ENCODE peak calls at places on chromosomes 1 and 21, in nine cellular contexts. G, R, Y, W, N, S, J, H and K are unnamed samples.

GRCh38 chr1:93567255-93567918 is 114.2 kb downstream of the BCAR3 start:
- DNase-seq in N (peak; percentile 55), H (no peak), W (peak; percentile 77), Y (peak; percentile 80), R (peak; percentile 24), J (no peak), S (no peak), G (peak; percentile 95), K (peak; percentile 96)

GRCh38 chr1:23227806-23228205 is 10.5 kb upstream of the HTR1D start:
- DNase-seq in S (no peak), J (no peak), N (no peak), G (no peak), W (no peak), Y (no peak), R (no peak), H (no peak), K (no peak)

GRCh38 chr21:35428489-35428888 is 379.4 kb upstream of the RUNX1 start:
- DNase-seq in S (peak; percentile 69), N (no peak), W (no peak), H (no peak), R (peak; percentile 32), Y (no peak), G (peak; percentile 49), J (no peak), K (peak; percentile 33)

GRCh38 chr1:100773444-100773843 is 53.9 kb downstream of the VCAM1 start:
- DNase-seq in R (no peak), H (no peak), W (peak; percentile 46), J (no peak), G (peak; percentile 41), S (no peak), N (no peak), Y (no peak), K (peak; percentile 28)

GRCh38 chr1:29708818-29709710 is 472.7 kb downstream of the PTPRU start:
- DNase-seq in W (peak; percentile 86), H (no peak), R (no peak), Y (peak; percentile 95), G (peak; percentile 80), S (peak; percentile 46), J (peak; percentile 20), N (no peak), K (peak; percentile 44)

GRCh38 chr1:119279441-119280415 is 88.9 kb upstream of the HAO2 start:
- DNase-seq in Y (peak; percentile 86), W (peak; percentile 95), N (peak; percentile 29), R (no peak), S (no peak), G (peak; percentile 91), H (peak; percentile 59), J (no peak), K (peak; percentile 58)

GRCh38 chr1:221429262-221429661 is 312.6 kb downstream of the DUSP10 start:
- DNase-seq in G (peak; percentile 71), J (no peak), R (no peak), N (no peak), S (no peak), H (no peak), Y (no peak), W (peak; percentile 57), K (peak; percentile 73)

GRCh38 chr1:223731076-223731770 is 18.9 kb downstream of the CAPN2 start:
- DNase-seq in Y (no peak), N (no peak), S (peak; percentile 87), J (no peak), W (no peak), G (peak; percentile 86), R (peak; percentile 72), H (no peak), K (peak; percentile 71)

GRCh38 chr1:70208292-70208691 is 2.9 kb upstream of the LRRC40 start:
- DNase-seq in Y (no peak), S (no peak), R (no peak), H (no peak), N (no peak), J (no peak), G (no peak), W (no peak), K (no peak)

GRCh38 chr1:156923565-156924477 is 3.4 kb downstream of the LRRC71 start:
- DNase-seq in G (no peak), W (no peak), R (no peak), J (no peak), S (no peak), N (no peak), Y (no peak), H (no peak), K (no peak)

GRCh38 chr1:174800221-174800791 is 199.4 kb upstream of the CACYBP start:
- DNase-seq in J (peak; percentile 6), H (no peak), G (peak; percentile 13), W (peak; percentile 19), R (no peak), Y (no peak), S (no peak), N (no peak), K (no peak)

GRCh38 chr1:60185684-60186083 is 112.1 kb upstream of the C1orf87 start:
- DNase-seq in S (no peak), G (no peak), W (no peak), R (no peak), J (no peak), H (no peak), Y (no peak), N (no peak), K (no peak)

GRCh38 chr1:93079685-93080141 is 630 bp downstream of the MTF2 start:
- DNase-seq in H (no peak), N (no peak), Y (no peak), J (peak; percentile 10), W (peak; percentile 11), G (peak; percentile 10), R (no peak), S (peak; percentile 70), K (peak; percentile 13)

GRCh38 chr1:17579951-17580939 is 40.7 kb downstream of the ARHGEF10L start:
- DNase-seq in Y (no peak), N (peak; percentile 87), W (no peak), R (no peak), S (peak; percentile 60), J (peak; percentile 61), H (no peak), G (no peak), K (no peak)

GRCh38 chr1:25837253-25837875 is 17.6 kb downstream of the MTFR1L start:
- DNase-seq in W (peak; percentile 22), J (no peak), H (no peak), R (no peak), G (peak; percentile 17), Y (no peak), N (peak; percentile 41), S (no peak), K (peak; percentile 24)
- TF ChIP-seq CTCF in W (peak; percentile 59), J (peak; percentile 60), H (peak; percentile 60), R (peak; percentile 35), G (peak; percentile 27), Y (no peak), N (peak; percentile 64), S (peak; percentile 35), K (peak; percentile 49)

GRCh38 chr1:244730153-244730933 is 77.4 kb downstream of the DESI2 start:
- DNase-seq in R (peak; percentile 33), S (peak; percentile 78), Y (no peak), H (no peak), W (peak; percentile 23), N (no peak), G (peak; percentile 43), J (no peak), K (peak; percentile 56)
- H3K4me3 ChIP-seq in R (peak overlapping the region; percentile 70), S (peak overlapping the region; percentile 59), Y (peak overlapping the region; percentile 28), H (peak overlapping the region; percentile 43), W (peak overlapping the region; percentile 28), N (peak overlapping the region; percentile 58), G (peak overlapping the region; percentile 54), J (peak overlapping the region; percentile 50), K (peak overlapping the region; percentile 60)

GRCh38 chr1:208242829-208243521 is 1.2 kb downstream of the PLXNA2 start:
- DNase-seq in Y (no peak), W (peak; percentile 45), J (no peak), G (no peak), H (no peak), N (no peak), R (no peak), S (peak; percentile 76), K (peak; percentile 38)
- TF ChIP-seq CTCF in Y (no peak), W (peak; percentile 5), J (peak; percentile 40), G (no peak), H (no peak), N (peak; percentile 55), R (no peak), S (no peak), K (peak; percentile 12)

GRCh38 chr1:145826030-145826429 is 2.0 kb downstream of the POLR3C start:
- DNase-seq in W (no peak), N (no peak), Y (no peak), R (no peak), G (no peak), H (no peak), S (no peak), J (no peak), K (no peak)
- H3K4me3 ChIP-seq in W (no peak overlapping the region), N (no peak overlapping the region), Y (no peak overlapping the region), R (no peak overlapping the region), G (no peak overlapping the region), H (no peak overlapping the region), S (no peak overlapping the region), J (no peak overlapping the region), K (no peak overlapping the region)

DNA sequence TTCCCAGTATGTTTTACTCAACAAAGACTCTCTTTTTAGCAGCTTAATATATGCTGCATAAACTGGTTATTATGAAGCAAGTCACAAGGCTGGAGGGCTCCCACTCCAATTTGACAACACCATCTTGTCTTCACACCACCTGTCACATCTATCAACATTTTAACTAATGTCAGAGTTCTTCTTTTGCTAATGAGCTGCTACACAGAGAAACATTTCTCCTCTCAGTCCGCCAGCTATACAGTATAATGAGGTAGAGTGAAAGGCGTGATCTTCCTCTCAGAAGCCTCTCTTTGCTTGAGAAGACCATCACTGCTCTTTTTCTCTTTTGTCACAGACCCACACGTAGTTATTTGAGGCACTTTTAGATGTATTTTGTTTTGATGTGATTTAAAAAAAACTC is 230.1 kb downstream of the BARHL2 start:
- DNase-seq in J (no peak), Y (no peak), H (no peak), R (no peak), G (no peak), N (no peak), S (no peak), W (no peak), K (no peak)
- TF ChIP-seq CTCF in J (no peak), Y (no peak), H (no peak), R (no peak), G (no peak), N (no peak), S (no peak), W (no peak), K (no peak)